ENCODE peak calls at places on chromosome 3, in four cellular contexts. One of them, this sample, is unnamed.

GRCh38 chr3:127484601-127485388 is 105.7 kb downstream of the TPRA1 start:
- DNase-seq in fibroblast of the conjunctiva: no peak
- DNase-seq in NCI-H345: no peak
- DNase-seq in NCI-H2029 treated with DMSO at 0.1 percent for 48 hours: no peak
- DNase-seq in this sample: no peak

GRCh38 chr3:141384157-141384556 is 15.9 kb downstream of the ZBTB38 start:
- DNase-seq in fibroblast of the conjunctiva: no peak
- DNase-seq in NCI-H345: no peak
- DNase-seq in NCI-H2029 treated with DMSO at 0.1 percent for 48 hours: no peak
- DNase-seq in this sample: no peak

GRCh38 chr3:172708905-172709775 is 1.7 kb downstream of the NCEH1 start:
- DNase-seq in fibroblast of the conjunctiva: no peak
- DNase-seq in NCI-H345: no peak
- DNase-seq in NCI-H2029 treated with DMSO at 0.1 percent for 48 hours: no peak
- DNase-seq in this sample: no peak

GRCh38 chr3:21170964-21171363 is 580.0 kb downstream of the ZNF385D start:
- DNase-seq in fibroblast of the conjunctiva: no peak
- DNase-seq in NCI-H345: no peak
- DNase-seq in NCI-H2029 treated with DMSO at 0.1 percent for 48 hours: no peak
- DNase-seq in this sample: no peak

GRCh38 chr3:65846936-65847335 is 191.8 kb downstream of the MAGI1 start:
- DNase-seq in fibroblast of the conjunctiva: no peak
- DNase-seq in NCI-H345: no peak
- DNase-seq in NCI-H2029 treated with DMSO at 0.1 percent for 48 hours: no peak
- DNase-seq in this sample: no peak

GRCh38 chr3:176584413-176585176 is 612.7 kb downstream of the TBL1XR1 start:
- DNase-seq in fibroblast of the conjunctiva: peak
- DNase-seq in NCI-H345: no peak
- DNase-seq in NCI-H2029 treated with DMSO at 0.1 percent for 48 hours: no peak
- DNase-seq in this sample: no peak

GRCh38 chr3:119703900-119704531 is 1.2 kb downstream of the CFAP91 start:
- DNase-seq in fibroblast of the conjunctiva: no peak
- DNase-seq in NCI-H345: no peak
- DNase-seq in NCI-H2029 treated with DMSO at 0.1 percent for 48 hours: no peak
- DNase-seq in this sample: no peak

GRCh38 chr3:8589880-8590556 is 54.6 kb downstream of the SSUH2 start:
- DNase-seq in fibroblast of the conjunctiva: no peak
- DNase-seq in NCI-H345: no peak
- DNase-seq in NCI-H2029 treated with DMSO at 0.1 percent for 48 hours: no peak
- DNase-seq in this sample: no peak

GRCh38 chr3:14962762-14963161 is 15.4 kb downstream of the NR2C2 start:
- DNase-seq in fibroblast of the conjunctiva: no peak
- DNase-seq in NCI-H345: no peak
- DNase-seq in NCI-H2029 treated with DMSO at 0.1 percent for 48 hours: no peak
- DNase-seq in this sample: no peak

GRCh38 chr3:186680869-186681268 is 15.1 kb downstream of the HRG start:
- DNase-seq in fibroblast of the conjunctiva: no peak
- DNase-seq in NCI-H345: no peak
- DNase-seq in NCI-H2029 treated with DMSO at 0.1 percent for 48 hours: no peak
- DNase-seq in this sample: no peak

GRCh38 chr3:64048631-64049061 is 25.4 kb upstream of the PSMD6 start:
- DNase-seq in fibroblast of the conjunctiva: no peak
- DNase-seq in NCI-H345: no peak
- DNase-seq in NCI-H2029 treated with DMSO at 0.1 percent for 48 hours: no peak
- DNase-seq in this sample: no peak

GRCh38 chr3:195774917-195775316 is 36.8 kb downstream of the MUC4 start:
- DNase-seq in fibroblast of the conjunctiva: no peak
- DNase-seq in NCI-H345: peak
- DNase-seq in NCI-H2029 treated with DMSO at 0.1 percent for 48 hours: no peak
- DNase-seq in this sample: no peak